ENCODE peak calls at places on chromosomes 7 and 10, in six cellular contexts. N is GM23248; E is neural progenitor cell; U is NCI-H1436; K is stimulated activated CD4-positive, alpha-beta T cell treated with anti-CD3 and anti-CD28 coated beads, Interleukin-12 subunit alpha, Interleukin-12 subunit beta, amount 100 ng/mL, for 24 hours; R is activated naive CD4-positive, alpha-beta T cell. P is an unnamed sample.

GRCh38 chr10:97412891-97413304 is 11.8 kb upstream of the RRP12 start:
- DNase-seq in N (no peak), E (no peak), U (no peak), K (no peak), R (no peak), P (no peak)

GRCh38 chr7:91941450-91941849 is 788 bp downstream of the AKAP9 start:
- DNase-seq in N (peak; percentile 49), E (peak; percentile 60), U (peak; percentile 10), K (no peak), R (no peak), P (peak; percentile 50)

GRCh38 chr10:117543245-117543998 is 876 bp downstream of the EMX2 start:
- DNase-seq in N (peak; percentile 82), E (peak; percentile 86), U (peak; percentile 24), K (no peak), R (no peak), P (peak; percentile 72)

GRCh38 chr10:60901561-60902235 is 42.3 kb downstream of the RHOBTB1 start:
- DNase-seq in N (no peak), E (no peak), U (no peak), K (no peak), R (no peak), P (no peak)

GRCh38 chr7:118472581-118472980 is 248.1 kb downstream of the ANKRD7 start:
- DNase-seq in N (no peak), E (no peak), U (no peak), K (no peak), R (no peak), P (no peak)

GRCh38 chr10:92757066-92757716 is 67.4 kb downstream of the HHEX start:
- DNase-seq in N (peak; percentile 84), E (peak; percentile 59), U (no peak), K (no peak), R (no peak), P (peak; percentile 65)

GRCh38 chr7:155230169-155230593 is 67.5 kb upstream of the INSIG1 start:
- DNase-seq in N (peak; percentile 99), E (peak; percentile 40), U (no peak), K (no peak), R (no peak), P (peak; percentile 82)

GRCh38 chr10:11684717-11685645 is 57.2 kb upstream of the ECHDC3 start:
- DNase-seq in N (peak; percentile 89), E (peak; percentile 44), U (no peak), K (peak; percentile 36), R (no peak), P (peak; percentile 82)

GRCh38 chr7:149833495-149834130 is 4.6 kb upstream of the ZNF862 start:
- DNase-seq in N (no peak), E (no peak), U (no peak), K (no peak), R (no peak), P (no peak)

GRCh38 chr7:107939472-107940145 is 48.6 kb downstream of the DLD start:
- DNase-seq in N (peak; percentile 94), E (no peak), U (no peak), K (no peak), R (no peak), P (no peak)

GRCh38 chr7:96697822-96698221 is 11.8 kb downstream of the SEM1 start:
- DNase-seq in N (no peak), E (no peak), U (no peak), K (no peak), R (no peak), P (no peak)

GRCh38 chr10:11378835-11379234 is 232.6 kb downstream of the USP6NL start:
- DNase-seq in N (no peak), E (no peak), U (no peak), K (no peak), R (no peak), P (no peak)

GRCh38 chr7:122329145-122329802 is 24.7 kb upstream of the FEZF1 start:
- DNase-seq in N (no peak), E (peak; percentile 97), U (no peak), K (no peak), R (no peak), P (no peak)

GRCh38 chr7:102912742-102913141 is at the start of gene LRRC17:
- DNase-seq in N (peak; percentile 51), E (peak; percentile 43), U (peak; percentile 64), K (no peak), R (no peak), P (no peak)

P was measured in mesendoderm.